ENCODE peak calls at places on chromosomes 16 and 17, in ten cellular contexts. One of them, this sample, is unnamed.

GRCh38 chr17:33266116-33266515 is 27.0 kb downstream of the ASIC2 start:
- DNase-seq in A549: no peak
- DNase-seq in Peyer's patch: no peak
- DNase-seq in spleen: no peak
- DNase-seq in prostate gland: no peak
- DNase-seq in GM12891: no peak
- DNase-seq in body of pancreas: no peak
- DNase-seq in IMR-90: peak
- DNase-seq in stomach: no peak
- DNase-seq in right lobe of liver: no peak
- DNase-seq in this sample: no peak

GRCh38 chr16:78310990-78311561 is 211.6 kb downstream of the WWOX start:
- DNase-seq in A549: no peak
- DNase-seq in Peyer's patch: no peak
- DNase-seq in spleen: no peak
- DNase-seq in prostate gland: no peak
- DNase-seq in GM12891: no peak
- DNase-seq in body of pancreas: no peak
- DNase-seq in IMR-90: peak
- DNase-seq in stomach: no peak
- DNase-seq in right lobe of liver: no peak
- DNase-seq in this sample: no peak

GRCh38 chr17:2241823-2242222 is 61.8 kb downstream of the SMG6 start:
- DNase-seq in A549: no peak
- DNase-seq in Peyer's patch: no peak
- DNase-seq in spleen: no peak
- DNase-seq in prostate gland: no peak
- DNase-seq in GM12891: no peak
- DNase-seq in body of pancreas: no peak
- DNase-seq in IMR-90: peak
- DNase-seq in stomach: no peak
- DNase-seq in right lobe of liver: no peak
- DNase-seq in this sample: no peak

GRCh38 chr16:83345846-83346245 is 461.9 kb upstream of the HSBP1 start:
- DNase-seq in A549: no peak
- DNase-seq in Peyer's patch: no peak
- DNase-seq in spleen: no peak
- DNase-seq in prostate gland: no peak
- DNase-seq in GM12891: no peak
- DNase-seq in body of pancreas: no peak
- DNase-seq in IMR-90: no peak
- DNase-seq in stomach: no peak
- DNase-seq in right lobe of liver: no peak
- DNase-seq in this sample: no peak

GRCh38 chr16:4859900-4860255 is 12.6 kb downstream of the UBN1 start:
- DNase-seq in A549: no peak
- DNase-seq in Peyer's patch: no peak
- DNase-seq in spleen: no peak
- DNase-seq in prostate gland: no peak
- DNase-seq in GM12891: no peak
- DNase-seq in body of pancreas: no peak
- DNase-seq in IMR-90: peak
- DNase-seq in stomach: no peak
- DNase-seq in right lobe of liver: peak
- DNase-seq in this sample: no peak

GRCh38 chr17:61303334-61304096 is 96.1 kb upstream of the TBX2 start:
- DNase-seq in A549: no peak
- DNase-seq in Peyer's patch: no peak
- DNase-seq in spleen: no peak
- DNase-seq in prostate gland: no peak
- DNase-seq in GM12891: no peak
- DNase-seq in body of pancreas: no peak
- DNase-seq in IMR-90: peak
- DNase-seq in stomach: no peak
- DNase-seq in right lobe of liver: no peak
- DNase-seq in this sample: no peak

GRCh38 chr17:21300601-21301571 is 16.4 kb downstream of the MAP2K3 start:
- DNase-seq in A549: no peak
- DNase-seq in Peyer's patch: peak
- DNase-seq in spleen: no peak
- DNase-seq in prostate gland: no peak
- DNase-seq in GM12891: no peak
- DNase-seq in body of pancreas: no peak
- DNase-seq in IMR-90: no peak
- DNase-seq in stomach: no peak
- DNase-seq in right lobe of liver: no peak
- DNase-seq in this sample: no peak

GRCh38 chr17:77516902-77517301 is 376.1 kb downstream of the SEC14L1 start:
- DNase-seq in A549: peak
- DNase-seq in Peyer's patch: no peak
- DNase-seq in spleen: peak
- DNase-seq in prostate gland: no peak
- DNase-seq in GM12891: no peak
- DNase-seq in body of pancreas: no peak
- DNase-seq in IMR-90: peak
- DNase-seq in stomach: peak
- DNase-seq in right lobe of liver: no peak
- DNase-seq in this sample: no peak

DNA sequence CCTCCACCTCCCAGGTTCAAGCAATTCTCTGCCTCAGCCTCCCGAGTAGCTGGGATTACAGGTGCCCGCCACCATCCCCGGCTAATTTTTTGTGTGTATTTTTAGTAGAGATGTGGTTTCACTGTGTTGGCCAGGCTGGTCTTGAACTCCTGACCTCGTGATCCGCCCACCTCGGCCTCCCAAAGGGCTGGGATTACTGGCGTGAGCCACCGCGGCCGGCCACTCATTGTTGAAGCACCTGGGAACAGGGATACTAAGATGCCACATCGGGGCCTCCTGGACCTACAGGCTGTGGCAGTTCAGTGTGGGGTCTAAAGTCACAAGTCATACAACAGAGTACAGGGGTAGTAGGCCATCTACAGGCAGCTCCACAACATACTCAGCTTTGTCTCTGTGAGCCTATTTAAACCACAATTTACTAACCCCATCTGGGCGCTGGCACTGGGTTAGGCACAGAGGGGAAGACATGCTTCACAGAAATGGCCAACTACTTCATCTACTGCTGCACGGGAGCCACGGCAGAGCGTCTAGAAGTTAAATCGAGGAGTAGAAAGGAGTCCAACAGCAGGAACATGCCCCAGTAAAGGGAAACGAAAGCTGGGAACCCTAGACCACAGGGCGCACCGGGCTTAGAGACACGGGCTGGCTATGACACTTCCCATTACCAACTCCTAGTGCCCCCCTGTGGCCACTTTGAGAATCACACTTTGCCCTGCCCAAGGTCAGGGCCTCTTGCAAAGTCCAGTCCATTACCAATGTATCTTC is 4.3 kb downstream of the VAMP2 start:
- DNase-seq in A549: peak
- DNase-seq in Peyer's patch: peak
- DNase-seq in spleen: peak
- DNase-seq in prostate gland: peak
- DNase-seq in GM12891: peak
- DNase-seq in body of pancreas: peak
- DNase-seq in IMR-90: peak
- DNase-seq in stomach: peak
- DNase-seq in right lobe of liver: peak
- DNase-seq in this sample: peak
- TF ChIP-seq POLR2A in A549: no peak
- TF ChIP-seq POLR2A in Peyer's patch: peak
- TF ChIP-seq POLR2A in spleen: no peak
- TF ChIP-seq POLR2A in prostate gland: no peak
- TF ChIP-seq POLR2A in GM12891: no peak
- TF ChIP-seq POLR2A in body of pancreas: no peak
- TF ChIP-seq POLR2A in IMR-90: peak
- TF ChIP-seq POLR2A in stomach: no peak
- TF ChIP-seq POLR2A in right lobe of liver: peak
- TF ChIP-seq POLR2A in this sample: no peak

GRCh38 chr17:8822401-8823035 is 23.4 kb upstream of the MFSD6L start:
- DNase-seq in A549: no peak
- DNase-seq in Peyer's patch: no peak
- DNase-seq in spleen: no peak
- DNase-seq in prostate gland: no peak
- DNase-seq in GM12891: no peak
- DNase-seq in body of pancreas: no peak
- DNase-seq in IMR-90: no peak
- DNase-seq in stomach: no peak
- DNase-seq in right lobe of liver: no peak
- DNase-seq in this sample: no peak
- TF ChIP-seq POLR2A in A549: no peak
- TF ChIP-seq POLR2A in Peyer's patch: no peak
- TF ChIP-seq POLR2A in spleen: no peak
- TF ChIP-seq POLR2A in prostate gland: no peak
- TF ChIP-seq POLR2A in GM12891: no peak
- TF ChIP-seq POLR2A in body of pancreas: no peak
- TF ChIP-seq POLR2A in IMR-90: no peak
- TF ChIP-seq POLR2A in stomach: no peak
- TF ChIP-seq POLR2A in right lobe of liver: no peak
- TF ChIP-seq POLR2A in this sample: no peak

GRCh38 chr17:46193246-46193625 is at the start of gene KANSL1:
- DNase-seq in A549: peak
- DNase-seq in Peyer's patch: peak
- DNase-seq in spleen: peak
- DNase-seq in prostate gland: peak
- DNase-seq in GM12891: peak
- DNase-seq in body of pancreas: peak
- DNase-seq in IMR-90: peak
- DNase-seq in stomach: peak
- DNase-seq in right lobe of liver: peak
- DNase-seq in this sample: peak

GRCh38 chr17:46193626-46194392 is 580 bp upstream of the KANSL1 start:
- DNase-seq in A549: peak
- DNase-seq in Peyer's patch: peak
- DNase-seq in spleen: peak
- DNase-seq in prostate gland: peak
- DNase-seq in GM12891: peak
- DNase-seq in body of pancreas: peak
- DNase-seq in IMR-90: peak
- DNase-seq in stomach: peak
- DNase-seq in right lobe of liver: peak
- DNase-seq in this sample: peak

GRCh38 chr17:46192211-46192483 is 1.1 kb downstream of the KANSL1 start:
- DNase-seq in A549: no peak
- DNase-seq in Peyer's patch: no peak
- DNase-seq in spleen: no peak
- DNase-seq in prostate gland: no peak
- DNase-seq in GM12891: no peak
- DNase-seq in body of pancreas: no peak
- DNase-seq in IMR-90: no peak
- DNase-seq in stomach: no peak
- DNase-seq in right lobe of liver: no peak
- DNase-seq in this sample: no peak

GRCh38 chr17:46191332-46192210 is 1.7 kb downstream of the KANSL1 start:
- DNase-seq in A549: peak
- DNase-seq in Peyer's patch: no peak
- DNase-seq in spleen: no peak
- DNase-seq in prostate gland: peak
- DNase-seq in GM12891: no peak
- DNase-seq in body of pancreas: no peak
- DNase-seq in IMR-90: no peak
- DNase-seq in stomach: no peak
- DNase-seq in right lobe of liver: no peak
- DNase-seq in this sample: peak

DNA sequence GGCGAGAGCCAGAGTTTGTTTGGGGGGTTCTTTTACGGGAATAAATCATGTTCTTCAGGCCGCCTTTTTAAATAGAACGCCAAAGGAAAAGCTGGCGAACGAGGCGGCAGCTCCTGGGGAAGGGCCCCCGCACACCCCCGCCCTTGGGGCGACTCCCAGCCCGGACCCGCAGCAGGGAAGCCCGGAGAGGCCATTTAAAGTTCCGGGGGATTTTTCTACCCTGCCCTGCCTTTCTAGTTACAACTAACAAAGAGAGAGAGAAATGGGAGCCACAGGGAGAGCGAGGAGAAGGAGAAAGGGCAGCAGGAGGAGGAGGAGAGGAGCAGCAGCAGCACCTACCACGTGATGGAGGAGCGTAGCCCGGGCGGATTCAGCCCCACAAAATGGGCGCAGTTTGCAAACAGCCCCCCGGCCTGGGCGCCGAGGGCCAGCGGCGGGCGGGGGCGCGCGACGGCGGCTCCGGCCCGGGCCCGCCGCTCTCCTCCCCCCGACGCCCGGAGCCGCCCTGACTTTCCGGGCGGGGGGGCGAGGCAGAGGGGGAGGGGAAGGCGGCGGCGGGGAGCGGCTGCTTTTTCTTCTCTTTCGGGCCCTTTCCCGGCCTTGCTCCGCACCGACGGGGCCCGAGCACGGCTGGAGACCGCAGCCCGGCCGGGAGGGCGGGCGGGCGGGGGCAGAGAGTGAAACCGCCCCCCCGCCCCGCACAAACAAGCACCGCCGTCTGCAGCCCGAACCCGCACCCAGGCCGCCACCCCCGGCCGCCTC is 564 bp downstream of the KANSL1 start:
- DNase-seq in A549: peak
- DNase-seq in Peyer's patch: no peak
- DNase-seq in spleen: peak
- DNase-seq in prostate gland: peak
- DNase-seq in GM12891: peak
- DNase-seq in body of pancreas: peak
- DNase-seq in IMR-90: peak
- DNase-seq in stomach: peak
- DNase-seq in right lobe of liver: peak
- DNase-seq in this sample: peak
- TF ChIP-seq POLR2A in A549: peak
- TF ChIP-seq POLR2A in Peyer's patch: no peak
- TF ChIP-seq POLR2A in spleen: no peak
- TF ChIP-seq POLR2A in prostate gland: peak
- TF ChIP-seq POLR2A in GM12891: peak
- TF ChIP-seq POLR2A in body of pancreas: peak
- TF ChIP-seq POLR2A in IMR-90: peak
- TF ChIP-seq POLR2A in stomach: no peak
- TF ChIP-seq POLR2A in right lobe of liver: no peak
- TF ChIP-seq POLR2A in this sample: no peak

GRCh38 chr17:39765159-39765558 is 27.4 kb downstream of the GRB7 start:
- DNase-seq in A549: no peak
- DNase-seq in Peyer's patch: no peak
- DNase-seq in spleen: no peak
- DNase-seq in prostate gland: no peak
- DNase-seq in GM12891: no peak
- DNase-seq in body of pancreas: no peak
- DNase-seq in IMR-90: no peak
- DNase-seq in stomach: no peak
- DNase-seq in right lobe of liver: no peak
- DNase-seq in this sample: no peak

GRCh38 chr17:39765766-39766165 is 28.0 kb downstream of the GRB7 start:
- DNase-seq in A549: no peak
- DNase-seq in Peyer's patch: no peak
- DNase-seq in spleen: no peak
- DNase-seq in prostate gland: no peak
- DNase-seq in GM12891: no peak
- DNase-seq in body of pancreas: no peak
- DNase-seq in IMR-90: no peak
- DNase-seq in stomach: no peak
- DNase-seq in right lobe of liver: no peak
- DNase-seq in this sample: no peak

GRCh38 chr17:39769974-39770587 is 32.3 kb downstream of the GRB7 start:
- DNase-seq in A549: no peak
- DNase-seq in Peyer's patch: no peak
- DNase-seq in spleen: no peak
- DNase-seq in prostate gland: peak
- DNase-seq in GM12891: no peak
- DNase-seq in body of pancreas: no peak
- DNase-seq in IMR-90: peak
- DNase-seq in stomach: no peak
- DNase-seq in right lobe of liver: no peak
- DNase-seq in this sample: no peak

GRCh38 chr17:39763046-39763800 is 25.5 kb downstream of the GRB7 start:
- DNase-seq in A549: no peak
- DNase-seq in Peyer's patch: no peak
- DNase-seq in spleen: no peak
- DNase-seq in prostate gland: no peak
- DNase-seq in GM12891: no peak
- DNase-seq in body of pancreas: no peak
- DNase-seq in IMR-90: peak
- DNase-seq in stomach: no peak
- DNase-seq in right lobe of liver: no peak
- DNase-seq in this sample: no peak

DNA sequence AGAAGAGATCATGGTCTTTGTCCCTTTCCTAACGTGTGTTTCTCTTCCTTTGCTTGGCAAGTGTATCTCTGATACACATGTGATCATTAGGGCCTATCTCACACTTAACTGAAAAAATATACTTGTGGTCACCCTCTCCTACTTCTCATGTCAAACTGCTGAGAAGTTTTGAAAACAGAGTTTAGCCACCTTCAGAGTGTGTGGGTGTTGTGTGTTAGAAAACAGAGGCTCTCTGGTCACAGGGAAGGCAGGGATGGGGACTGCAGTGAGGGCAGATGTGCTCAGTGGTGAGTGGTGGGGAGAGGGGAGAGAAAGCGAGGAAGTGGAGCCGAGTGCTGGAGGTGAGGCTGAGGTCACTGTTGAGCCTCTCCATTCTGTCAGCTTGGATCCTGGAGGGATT is 29.4 kb downstream of the GRB7 start:
- DNase-seq in A549: no peak
- DNase-seq in Peyer's patch: no peak
- DNase-seq in spleen: no peak
- DNase-seq in prostate gland: no peak
- DNase-seq in GM12891: no peak
- DNase-seq in body of pancreas: no peak
- DNase-seq in IMR-90: no peak
- DNase-seq in stomach: no peak
- DNase-seq in right lobe of liver: no peak
- DNase-seq in this sample: no peak
- TF ChIP-seq POLR2A in A549: no peak
- TF ChIP-seq POLR2A in Peyer's patch: no peak
- TF ChIP-seq POLR2A in spleen: no peak
- TF ChIP-seq POLR2A in prostate gland: no peak
- TF ChIP-seq POLR2A in GM12891: peak
- TF ChIP-seq POLR2A in body of pancreas: no peak
- TF ChIP-seq POLR2A in IMR-90: no peak
- TF ChIP-seq POLR2A in stomach: no peak
- TF ChIP-seq POLR2A in right lobe of liver: no peak
- TF ChIP-seq POLR2A in this sample: no peak

This sample was measured in testis.